ENCODE peak calls at places on chromosomes 6 and 20, in four cellular contexts. Q is IMR-90, S is lower lobe of right lung, F is A673. H is an unnamed sample. For H3K36me3, the result is how much of the 10 kb centered on the place peaks cover.

GRCh38 chr6:3230275-3231212 is 3.1 kb upstream of the TUBB2B start:
- DNase-seq in F (peak), Q (peak), S (no peak), H (peak)

GRCh38 chr6:52393780-52394179 is 26.4 kb upstream of the EFHC1 start:
- DNase-seq in F (no peak), Q (no peak), S (no peak), H (no peak)

GRCh38 chr20:10861086-10861485 is 187.3 kb upstream of the JAG1 start:
- DNase-seq in F (no peak), S (no peak), Q (peak), H (no peak)

GRCh38 chr20:44746367-44747165 is 901 bp downstream of the KCNK15 start:
- DNase-seq in Q (no peak), S (peak), F (peak), H (no peak)

GRCh38 chr6:144955853-144956252 is 670.7 kb downstream of the UTRN start:
- DNase-seq in F (no peak), S (no peak), Q (peak), H (no peak)

GRCh38 chr6:127902933-127903332 is 2.1 kb upstream of the THEMIS start:
- DNase-seq in S (no peak), Q (no peak), F (no peak), H (no peak)

GRCh38 chr6:141667580-141668309 is 465.0 kb upstream of the GJE1 start:
- DNase-seq in Q (peak), S (no peak), F (no peak), H (no peak)

GRCh38 chr6:158207452-158207788 is 39.3 kb downstream of the GTF2H5 start:
- DNase-seq in F (no peak), Q (peak), S (no peak), H (peak)

GRCh38 chr20:34907616-34908469 is 31.4 kb downstream of the ACSS2 start:
- DNase-seq in F (peak), S (no peak), Q (peak), H (peak)

GRCh38 chr20:33995053-33995816 is 1.5 kb downstream of the RALY start:
- DNase-seq in S (no peak), Q (no peak), F (peak), H (peak)

GRCh38 chr6:44177691-44178423 is 19.2 kb downstream of the CAPN11 start:
- DNase-seq in Q (peak), F (no peak), S (peak), H (peak)

GRCh38 chr6:87074051-87074711 is 20.7 kb downstream of the CGA start:
- DNase-seq in F (no peak), S (no peak), Q (no peak), H (no peak)

GRCh38 chr6:109224994-109225393 is 129.7 kb downstream of the CEP57L1 start:
- DNase-seq in Q (no peak), F (no peak), S (no peak), H (no peak)

GRCh38 chr6:35786810-35787209 is 6.0 kb downstream of the CLPSL1 start:
- DNase-seq in S (no peak), F (peak), Q (no peak), H (no peak)

GRCh38 chr6:22036267-22036666 is 260.6 kb downstream of the PRL start:
- DNase-seq in F (no peak), Q (peak), S (no peak), H (peak)

GRCh38 chr6:101716810-101717209 is 323.3 kb downstream of the GRIK2 start:
- DNase-seq in S (no peak), Q (no peak), F (peak), H (no peak)

GRCh38 chr6:19754686-19755085 is 82.5 kb upstream of the ID4 start:
- DNase-seq in S (no peak), F (no peak), Q (no peak), H (no peak)

GRCh38 chr6:45494734-45495133 is 117.0 kb upstream of the SUPT3H start:
- DNase-seq in Q (no peak), F (no peak), S (no peak), H (no peak)

GRCh38 chr6:126907312-126907711 is 211.2 kb upstream of the RSPO3 start:
- DNase-seq in F (no peak), Q (no peak), S (no peak), H (no peak)

GRCh38 chr6:78810146-78810545 is 57.2 kb upstream of the IRAK1BP1 start:
- DNase-seq in F (peak), Q (peak), S (no peak), H (peak)

GRCh38 chr6:154882107-154882506 is 113.0 kb upstream of the TIAM2 start:
- DNase-seq in Q (peak), F (no peak), S (no peak), H (no peak)

GRCh38 chr6:155493026-155493693 is 37.5 kb upstream of the NOX3 start:
- DNase-seq in F (no peak), S (no peak), Q (no peak), H (no peak)

GRCh38 chr6:6920114-6920983 is 187.4 kb upstream of the RREB1 start:
- DNase-seq in Q (no peak), F (no peak), S (no peak), H (no peak)

GRCh38 chr6:135036731-135037420 is 17.7 kb downstream of the HBS1L start:
- DNase-seq in S (no peak), F (no peak), Q (no peak), H (no peak)

GRCh38 chr6:56292505-56293181 is 45.3 kb upstream of the COL21A1 start:
- DNase-seq in F (peak), Q (peak), S (no peak), H (peak)

GRCh38 chr6:154350293-154350692 is 6.3 kb downstream of the IPCEF1 start:
- DNase-seq in Q (peak), S (no peak), F (no peak), H (no peak)

GRCh38 chr6:31769684-31770371 is 7.3 kb downstream of the VWA7 start:
- DNase-seq in S (peak), Q (peak), F (peak), H (peak)

GRCh38 chr20:43840382-43841070 is 74.1 kb upstream of the TOX2 start:
- DNase-seq in S (no peak), F (peak), Q (peak), H (no peak)

GRCh38 chr6:106194949-106195919 is 109.1 kb downstream of the PRDM1 start:
- DNase-seq in F (peak), Q (peak), S (no peak), H (no peak)

GRCh38 chr6:34200340-34200971 is 36.2 kb upstream of the HMGA1 start:
- DNase-seq in S (no peak), Q (no peak), F (peak), H (no peak)

GRCh38 chr20:44959082-44959895 is 908 bp downstream of the TOMM34 start:
- DNase-seq in F (peak), S (no peak), Q (peak), H (peak)

GRCh38 chr6:11163932-11164331 is 52.4 kb upstream of the ERVFRD-1 start:
- DNase-seq in S (no peak), F (no peak), Q (no peak), H (no peak)

GRCh38 chr20:4998160-4998651 is 3.1 kb downstream of the SLC23A2 start:
- DNase-seq in F (peak), S (no peak), Q (no peak), H (no peak)

GRCh38 chr6:88008821-88009220 is 38.8 kb upstream of the SPACA1 start:
- DNase-seq in Q (no peak), S (no peak), F (peak), H (no peak)

GRCh38 chr6:19999319-20000191 is 162.4 kb downstream of the ID4 start:
- DNase-seq in S (no peak), Q (peak), F (peak), H (no peak)

GRCh38 chr6:111478749-111479148 is 4.3 kb downstream of the REV3L start:
- DNase-seq in F (peak), Q (peak), S (no peak), H (peak)

GRCh38 chr20:48791666-48792071 is 36.1 kb downstream of the PREX1 start:
- DNase-seq in S (no peak), F (no peak), Q (peak), H (peak)

GRCh38 chr6:26543953-26544352 is 5.8 kb downstream of the HMGN4 start:
- DNase-seq in S (no peak), F (no peak), Q (peak), H (peak)

GRCh38 chr20:1345030-1345755 is 16.3 kb upstream of the SDCBP2 start:
- DNase-seq in F (no peak), Q (no peak), S (no peak), H (no peak)

GRCh38 chr20:20561172-20561571 is 151.3 kb downstream of the RALGAPA2 start:
- DNase-seq in S (no peak), Q (no peak), F (no peak), H (no peak)
- H3K36me3 ChIP-seq in S (under half), Q (under half), F (under half), H (under half)

GRCh38 chr20:36582322-36582721 is 8.9 kb downstream of the TGIF2 start:
- DNase-seq in S (no peak), F (no peak), Q (no peak), H (no peak)

GRCh38 chr20:36578642-36579041 is 5.2 kb downstream of the TGIF2 start:
- DNase-seq in F (no peak), Q (no peak), S (no peak), H (no peak)

GRCh38 chr20:36584018-36584481 is 10.7 kb downstream of the TGIF2 start:
- DNase-seq in F (no peak), Q (no peak), S (no peak), H (no peak)

GRCh38 chr20:36582821-36583220 is 9.4 kb downstream of the TGIF2 start:
- DNase-seq in S (no peak), F (no peak), Q (no peak), H (no peak)

GRCh38 chr20:36579996-36580545 is 6.7 kb downstream of the TGIF2 start:
- DNase-seq in S (no peak), Q (peak), F (no peak), H (peak)
- H3K36me3 ChIP-seq in S (half or more), Q (under half), F (under half), H (under half)

DNA sequence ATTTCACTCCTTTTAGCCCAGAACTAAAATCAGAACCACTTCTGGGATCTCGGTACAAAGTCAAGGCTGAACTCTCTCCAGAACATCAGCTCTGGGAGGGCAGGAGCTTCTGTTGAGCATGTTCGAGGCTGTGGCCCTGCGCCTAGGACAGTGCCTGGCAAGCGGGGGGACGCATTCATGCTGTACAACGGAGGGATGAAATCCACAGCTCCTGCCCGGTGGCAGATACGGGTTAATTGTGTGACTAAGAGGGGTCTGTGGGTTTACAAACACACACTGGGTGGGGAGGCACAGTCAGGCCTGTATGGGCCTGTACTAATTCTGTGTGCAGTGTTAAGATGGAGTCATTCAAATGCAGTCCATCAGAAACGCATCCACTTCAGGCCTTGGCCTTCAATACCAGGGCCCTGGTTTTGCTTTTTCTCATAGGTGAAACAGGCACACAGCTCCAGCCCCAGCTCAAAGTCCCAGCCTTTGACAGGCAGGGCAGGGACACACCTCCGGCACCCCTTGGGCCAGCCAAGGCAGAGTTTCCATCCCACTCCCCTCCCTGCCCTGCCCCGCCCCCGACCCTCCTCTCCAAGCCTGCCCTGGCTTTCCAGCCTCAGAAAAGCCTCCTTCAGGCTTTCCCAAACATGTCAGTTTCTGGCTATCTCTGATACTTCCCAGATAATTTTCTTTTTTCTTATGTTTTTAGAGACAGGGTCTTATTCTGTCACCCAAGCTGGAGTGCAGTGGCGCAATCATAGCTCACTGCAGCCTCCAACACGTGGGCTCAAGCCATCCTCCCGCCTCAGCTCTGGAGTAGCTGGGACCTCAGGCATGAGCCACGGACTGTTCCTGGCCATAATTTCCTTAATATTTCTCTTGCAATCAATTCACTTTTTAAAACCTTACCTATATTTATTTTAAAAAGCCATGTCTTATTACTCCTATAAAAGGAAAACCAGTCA is 109.8 kb downstream of the SULF2 start:
- DNase-seq in F (no peak), S (no peak), Q (no peak), H (no peak)
- H3K36me3 ChIP-seq in F (under half), S (under half), Q (under half), H (under half)

GRCh38 chr20:62898970-62899632 is 27.2 kb downstream of the DIDO1 start:
- DNase-seq in S (peak), Q (no peak), F (no peak), H (no peak)

GRCh38 chr20:62901891-62902290 is 24.4 kb downstream of the DIDO1 start:
- DNase-seq in Q (no peak), S (no peak), F (no peak), H (no peak)

GRCh38 chr20:62900692-62901584 is 25.4 kb downstream of the DIDO1 start:
- DNase-seq in Q (no peak), F (no peak), S (no peak), H (peak)

GRCh38 chr20:62899633-62900051 is 26.7 kb downstream of the DIDO1 start:
- DNase-seq in Q (no peak), F (no peak), S (peak), H (no peak)

GRCh38 chr20:62900052-62900691 is 26.1 kb downstream of the DIDO1 start:
- DNase-seq in S (peak), F (peak), Q (peak), H (peak)
- H3K36me3 ChIP-seq in S (half or more), F (half or more), Q (under half), H (under half)

GRCh38 chr20:25279403-25279802 is 31.5 kb downstream of the PYGB start:
- DNase-seq in F (no peak), Q (no peak), S (peak), H (no peak)

GRCh38 chr20:25276533-25277050 is 28.7 kb downstream of the PYGB start:
- DNase-seq in F (no peak), Q (no peak), S (peak), H (no peak)

GRCh38 chr20:25277051-25277801 is 29.3 kb downstream of the PYGB start:
- DNase-seq in S (peak), Q (no peak), F (no peak), H (no peak)

GRCh38 chr20:25278636-25279361 is 30.9 kb downstream of the PYGB start:
- DNase-seq in Q (no peak), F (no peak), S (peak), H (no peak)

DNA sequence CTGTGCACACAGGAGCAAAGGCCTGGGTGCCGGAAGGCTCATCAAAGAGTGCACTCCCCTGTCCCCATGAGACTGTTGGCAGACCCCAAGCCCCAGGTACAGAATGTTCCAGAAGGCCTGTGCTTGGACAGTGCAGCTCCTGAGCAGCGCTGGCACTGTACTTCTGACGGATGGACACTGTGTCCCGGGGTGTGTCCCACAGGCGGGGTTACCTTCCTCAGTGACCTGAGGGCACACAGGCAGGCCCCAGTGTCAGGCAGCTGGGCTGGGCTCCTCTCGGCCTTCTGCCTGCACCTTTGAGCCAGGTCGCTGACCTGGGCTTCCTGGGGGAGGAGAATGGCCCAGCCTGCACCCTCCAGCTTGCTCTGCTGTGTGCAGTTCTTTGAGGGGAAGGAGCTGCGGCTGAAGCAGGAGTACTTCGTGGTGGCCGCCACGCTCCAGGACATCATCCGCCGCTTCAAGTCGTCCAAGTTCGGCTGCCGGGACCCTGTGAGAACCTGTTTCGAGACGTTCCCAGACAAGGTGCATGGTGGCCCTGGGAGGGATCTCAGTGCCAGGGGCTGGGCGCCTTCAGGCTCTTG is 30.1 kb downstream of the PYGB start:
- DNase-seq in F (no peak), S (peak), Q (no peak), H (no peak)
- H3K36me3 ChIP-seq in F (under half), S (half or more), Q (half or more), H (half or more)